ENCODE peak calls at places on chromosomes 3 and 15, in five cellular contexts. One of them, this sample, is unnamed.
A peak's percentile ranks its signal among the peaks of the same experiment; 100 is the strongest.

GRCh38 chr3:105364113-105364512 is 2.6 kb upstream of the ALCAM start:
- DNase-seq in A549: no peak
- DNase-seq in WTC11: no peak
- DNase-seq in K562: no peak
- DNase-seq in GM12878: no peak
- DNase-seq in this sample: no peak

GRCh38 chr3:197216169-197216860 is 82.1 kb downstream of the DLG1 start:
- DNase-seq in A549: no peak
- DNase-seq in WTC11: no peak
- DNase-seq in K562: no peak
- DNase-seq in GM12878: no peak
- DNase-seq in this sample: no peak

GRCh38 chr3:54633444-54634121 is 294.3 kb downstream of the LRTM1 start:
- DNase-seq in A549: no peak
- DNase-seq in WTC11: no peak
- DNase-seq in K562: no peak
- DNase-seq in GM12878: no peak
- DNase-seq in this sample: no peak

GRCh38 chr3:143974181-143974876 is 2.7 kb downstream of the DIPK2A start:
- DNase-seq in A549: no peak
- DNase-seq in WTC11: no peak
- DNase-seq in K562: no peak
- DNase-seq in GM12878: no peak
- DNase-seq in this sample: no peak

GRCh38 chr3:143286392-143287010 is 166.9 kb downstream of the CHST2 start:
- DNase-seq in A549: no peak
- DNase-seq in WTC11: no peak
- DNase-seq in K562: no peak
- DNase-seq in GM12878: no peak
- DNase-seq in this sample: no peak

GRCh38 chr3:146166450-146167222 is 5.7 kb upstream of the PLOD2 start:
- DNase-seq in A549: no peak
- DNase-seq in WTC11: no peak
- DNase-seq in K562: no peak
- DNase-seq in GM12878: no peak
- DNase-seq in this sample: peak; percentile 58

GRCh38 chr15:71538181-71538580 is 272.2 kb upstream of the NR2E3 start:
- DNase-seq in A549: no peak
- DNase-seq in WTC11: no peak
- DNase-seq in K562: no peak
- DNase-seq in GM12878: no peak
- DNase-seq in this sample: no peak

GRCh38 chr3:11719406-11720219 is 75.9 kb upstream of the VGLL4 start:
- DNase-seq in A549: peak; percentile 89
- DNase-seq in WTC11: peak; percentile 97
- DNase-seq in K562: peak; percentile 96
- DNase-seq in GM12878: no peak
- DNase-seq in this sample: peak; percentile 73

GRCh38 chr3:167983583-167983982 is 112.1 kb downstream of the GOLIM4 start:
- DNase-seq in A549: no peak
- DNase-seq in WTC11: no peak
- DNase-seq in K562: no peak
- DNase-seq in GM12878: no peak
- DNase-seq in this sample: no peak

GRCh38 chr15:25345943-25346342 is 92.9 kb downstream of the UBE3A start:
- DNase-seq in A549: no peak
- DNase-seq in WTC11: peak; percentile 41
- DNase-seq in K562: no peak
- DNase-seq in GM12878: no peak
- DNase-seq in this sample: peak; percentile 14

GRCh38 chr3:30354513-30354912 is 251.9 kb upstream of the TGFBR2 start:
- DNase-seq in A549: no peak
- DNase-seq in WTC11: no peak
- DNase-seq in K562: no peak
- DNase-seq in GM12878: no peak
- DNase-seq in this sample: no peak

GRCh38 chr3:134194247-134194646 is 56.4 kb downstream of the RYK start:
- DNase-seq in A549: no peak
- DNase-seq in WTC11: no peak
- DNase-seq in K562: no peak
- DNase-seq in GM12878: no peak
- DNase-seq in this sample: no peak

GRCh38 chr3:126201168-126201567 is 20.8 kb upstream of the ALDH1L1 start:
- DNase-seq in A549: no peak
- DNase-seq in WTC11: no peak
- DNase-seq in K562: no peak
- DNase-seq in GM12878: no peak
- DNase-seq in this sample: no peak

GRCh38 chr3:128784228-128784627 is 58.2 kb downstream of the RAB7A start:
- DNase-seq in A549: peak; percentile 9
- DNase-seq in WTC11: peak; percentile 83
- DNase-seq in K562: peak; percentile 46
- DNase-seq in GM12878: no peak
- DNase-seq in this sample: peak; percentile 9

GRCh38 chr3:99865321-99865720 is 47.7 kb downstream of the CMSS1 start:
- DNase-seq in A549: no peak
- DNase-seq in WTC11: no peak
- DNase-seq in K562: no peak
- DNase-seq in GM12878: no peak
- DNase-seq in this sample: no peak

GRCh38 chr3:43330981-43331380 is 44.6 kb downstream of the SNRK start:
- DNase-seq in A549: no peak
- DNase-seq in WTC11: no peak
- DNase-seq in K562: no peak
- DNase-seq in GM12878: no peak
- DNase-seq in this sample: no peak

GRCh38 chr15:58473720-58474119 is 41.9 kb downstream of the LIPC start:
- DNase-seq in A549: peak; percentile 44
- DNase-seq in WTC11: no peak
- DNase-seq in K562: no peak
- DNase-seq in GM12878: peak; percentile 63
- DNase-seq in this sample: no peak

GRCh38 chr15:71743861-71744382 is 66.4 kb upstream of the NR2E3 start:
- DNase-seq in A549: no peak
- DNase-seq in WTC11: peak; percentile 46
- DNase-seq in K562: peak; percentile 54
- DNase-seq in GM12878: no peak
- DNase-seq in this sample: peak; percentile 39

GRCh38 chr15:79283252-79284048 is 928 bp downstream of the ANKRD34C start:
- DNase-seq in A549: peak; percentile 42
- DNase-seq in WTC11: peak; percentile 81
- DNase-seq in K562: peak; percentile 54
- DNase-seq in GM12878: no peak
- DNase-seq in this sample: no peak

GRCh38 chr15:68054658-68055223 is 626 bp downstream of the PIAS1 start:
- DNase-seq in A549: peak; percentile 71
- DNase-seq in WTC11: peak; percentile 82
- DNase-seq in K562: peak; percentile 83
- DNase-seq in GM12878: no peak
- DNase-seq in this sample: peak; percentile 44

GRCh38 chr3:16419640-16420039 is 93.9 kb downstream of the RFTN1 start:
- DNase-seq in A549: no peak
- DNase-seq in WTC11: no peak
- DNase-seq in K562: no peak
- DNase-seq in GM12878: no peak
- DNase-seq in this sample: no peak

GRCh38 chr15:45674646-45675045 is 39.8 kb downstream of the SQOR start:
- DNase-seq in A549: no peak
- DNase-seq in WTC11: no peak
- DNase-seq in K562: no peak
- DNase-seq in GM12878: no peak
- DNase-seq in this sample: no peak

GRCh38 chr3:126305427-126305826 is 51.8 kb downstream of the KLF15 start:
- DNase-seq in A549: no peak
- DNase-seq in WTC11: no peak
- DNase-seq in K562: no peak
- DNase-seq in GM12878: no peak
- DNase-seq in this sample: no peak

GRCh38 chr15:26631894-26632293 is 141.0 kb downstream of the GABRB3 start:
- DNase-seq in A549: no peak
- DNase-seq in WTC11: no peak
- DNase-seq in K562: no peak
- DNase-seq in GM12878: no peak
- DNase-seq in this sample: no peak

GRCh38 chr15:26628071-26628470 is 144.8 kb downstream of the GABRB3 start:
- DNase-seq in A549: peak; percentile 54
- DNase-seq in WTC11: no peak
- DNase-seq in K562: peak; percentile 15
- DNase-seq in GM12878: no peak
- DNase-seq in this sample: no peak

GRCh38 chr15:26632500-26632899 is 140.4 kb downstream of the GABRB3 start:
- DNase-seq in A549: no peak
- DNase-seq in WTC11: no peak
- DNase-seq in K562: no peak
- DNase-seq in GM12878: no peak
- DNase-seq in this sample: no peak

GRCh38 chr15:26630857-26631256 is 142.0 kb downstream of the GABRB3 start:
- DNase-seq in A549: no peak
- DNase-seq in WTC11: peak; percentile 33
- DNase-seq in K562: no peak
- DNase-seq in GM12878: no peak
- DNase-seq in this sample: no peak

GRCh38 chr15:26628879-26629529 is 143.9 kb downstream of the GABRB3 start:
- DNase-seq in A549: peak; percentile 62
- DNase-seq in WTC11: peak; percentile 91
- DNase-seq in K562: peak; percentile 86
- DNase-seq in GM12878: no peak
- DNase-seq in this sample: no peak
- TF ChIP-seq ESRRA in A549: no peak
- TF ChIP-seq ESRRA in WTC11: no peak
- TF ChIP-seq ESRRA in K562: no peak
- TF ChIP-seq ESRRA in GM12878: no peak
- TF ChIP-seq ESRRA in this sample: no peak

GRCh38 chr3:172079326-172079976 is 40.1 kb downstream of the FNDC3B start:
- DNase-seq in A549: no peak
- DNase-seq in WTC11: no peak
- DNase-seq in K562: no peak
- DNase-seq in GM12878: no peak
- DNase-seq in this sample: no peak
- TF ChIP-seq ESRRA in A549: no peak
- TF ChIP-seq ESRRA in WTC11: no peak
- TF ChIP-seq ESRRA in K562: no peak
- TF ChIP-seq ESRRA in GM12878: no peak
- TF ChIP-seq ESRRA in this sample: no peak

DNA sequence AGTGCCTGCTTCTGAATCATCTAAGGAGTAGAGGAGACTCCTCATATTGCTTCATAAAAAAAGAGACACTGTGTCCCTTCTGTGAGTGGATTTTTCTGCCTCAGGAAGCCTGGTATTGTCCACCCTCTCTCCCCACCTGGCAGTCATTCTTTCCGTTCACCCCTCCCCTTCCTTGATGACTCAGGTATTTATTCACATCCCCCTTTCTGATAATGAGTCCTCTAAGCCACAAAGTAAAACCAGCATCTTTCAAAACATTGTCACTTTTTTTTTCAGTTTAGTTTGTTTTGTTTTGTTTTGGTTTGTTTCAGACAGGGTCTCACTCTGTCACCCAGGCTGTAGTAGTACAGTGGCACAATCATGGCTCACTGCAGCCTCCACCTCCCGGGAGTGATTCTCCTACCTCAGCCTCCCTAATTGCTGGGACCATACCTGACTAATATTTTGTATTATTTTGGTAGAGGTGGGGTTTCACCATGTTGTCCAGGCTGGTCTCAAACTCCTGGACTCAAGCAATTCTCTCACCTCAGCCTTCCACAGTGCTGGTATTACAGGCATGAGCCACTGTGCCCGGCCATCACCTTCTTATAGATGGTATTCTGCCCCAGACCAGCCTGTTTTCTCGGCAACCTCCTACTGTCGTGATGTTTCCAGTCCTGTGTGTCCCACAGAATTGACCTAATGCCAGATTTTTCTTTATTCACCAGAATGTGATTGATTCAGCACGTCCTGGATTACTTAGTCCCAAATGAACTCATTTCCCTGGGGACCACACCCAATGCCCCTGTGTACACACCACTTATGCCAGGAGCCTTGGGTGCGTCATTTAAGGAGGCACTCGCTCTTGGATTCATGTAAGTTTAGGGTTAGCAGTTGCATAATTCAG is 65.0 kb upstream of the UBE2E1 start:
- DNase-seq in A549: peak; percentile 72
- DNase-seq in WTC11: no peak
- DNase-seq in K562: no peak
- DNase-seq in GM12878: no peak
- DNase-seq in this sample: no peak
- TF ChIP-seq ESRRA in A549: no peak
- TF ChIP-seq ESRRA in WTC11: no peak
- TF ChIP-seq ESRRA in K562: no peak
- TF ChIP-seq ESRRA in GM12878: no peak
- TF ChIP-seq ESRRA in this sample: no peak

DNA sequence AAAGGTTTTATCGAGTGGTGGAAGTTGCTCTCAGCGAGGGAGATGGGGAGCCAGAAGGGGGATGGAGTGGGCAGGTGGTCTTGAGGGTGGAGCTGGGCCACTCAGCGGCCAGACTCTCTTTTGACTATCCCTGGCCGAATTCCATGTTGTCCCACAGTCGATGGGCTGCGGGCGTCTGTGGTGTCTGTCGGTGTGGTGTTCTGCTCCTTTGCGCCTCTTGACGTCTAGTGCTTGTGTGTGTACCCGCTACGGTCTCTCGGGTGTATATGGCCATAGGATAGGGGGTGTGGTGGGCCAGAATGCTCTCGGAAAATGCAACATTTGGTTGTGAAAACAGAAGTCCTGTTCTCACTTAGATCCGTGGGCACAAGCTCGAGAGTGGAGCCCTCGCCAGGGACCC is 297.0 kb downstream of the CGGBP1 start:
- DNase-seq in A549: no peak
- DNase-seq in WTC11: no peak
- DNase-seq in K562: no peak
- DNase-seq in GM12878: no peak
- DNase-seq in this sample: no peak
- TF ChIP-seq ESRRA in A549: no peak
- TF ChIP-seq ESRRA in WTC11: no peak
- TF ChIP-seq ESRRA in K562: no peak
- TF ChIP-seq ESRRA in GM12878: no peak
- TF ChIP-seq ESRRA in this sample: no peak

This sample was measured in HepG2.